ENCODE peak calls at places on chromosome 1, in ten cellular contexts. Z is WTC11; D is stimulated activated naive B cell treated with anti-CD40 and anti-IgM and Interleukin-4, amounts not matched to agents 10 μg/mL and 1 μg/mL and 100 μg/mL, for 72 hours; G is left colon; V is HEK293T; U is stimulated activated naive CD8-positive, alpha-beta T cell treated with anti-CD3 and anti-CD28 coated beads, Interleukin-15, amount 100 ng/mL, for 72 hours; T is stimulated activated CD8-positive, alpha-beta memory T cell treated with anti-CD3 and anti-CD28 coated beads, Interleukin-2, amount 100 ng/mL, for 1 hour; S is DMS 273 treated with DMSO at 0.1 percent for 48 hours; W is AG04449; N is HTR-8/SVneo. P is an unnamed sample.

GRCh38 chr1:47432071-47433036 is 5.5 kb upstream of the FOXD2 start:
- DNase-seq in Z (peak; percentile 90), D (no peak), G (peak; percentile 80), V (peak; percentile 78), U (peak; percentile 57), T (no peak), S (no peak), W (no peak), N (no peak), P (no peak)

GRCh38 chr1:87428351-87428750 is 99.7 kb downstream of the LMO4 start:
- DNase-seq in Z (no peak), D (no peak), G (no peak), V (no peak), U (no peak), T (no peak), S (no peak), W (no peak), N (no peak), P (no peak)

GRCh38 chr1:10387611-10388386 is 11.1 kb upstream of the PGD start:
- DNase-seq in Z (no peak), D (peak; percentile 6), G (no peak), V (no peak), U (no peak), T (no peak), S (peak; percentile 27), W (peak; percentile 65), N (no peak), P (no peak)

GRCh38 chr1:201422026-201422425 is 496 bp upstream of the TNNI1 start:
- DNase-seq in Z (no peak), D (no peak), G (no peak), V (no peak), U (no peak), T (no peak), S (no peak), W (no peak), N (no peak), P (no peak)

GRCh38 chr1:200674838-200675587 is 5.3 kb upstream of the DDX59 start:
- DNase-seq in Z (no peak), D (no peak), G (no peak), V (no peak), U (no peak), T (no peak), S (no peak), W (no peak), N (no peak), P (no peak)

GRCh38 chr1:39173119-39173994 is 31.1 kb upstream of the MACF1 start:
- DNase-seq in Z (no peak), D (no peak), G (no peak), V (no peak), U (no peak), T (no peak), S (no peak), W (no peak), N (no peak), P (no peak)

GRCh38 chr1:201889092-201889968 is 632 bp downstream of the SHISA4 start:
- DNase-seq in Z (no peak), D (no peak), G (no peak), V (no peak), U (no peak), T (no peak), S (no peak), W (no peak), N (no peak), P (no peak)

GRCh38 chr1:51192213-51192843 is 43.7 kb upstream of the RNF11 start:
- DNase-seq in Z (peak; percentile 63), D (peak; percentile 8), G (peak; percentile 44), V (peak; percentile 52), U (peak; percentile 39), T (peak; percentile 5), S (peak; percentile 4), W (peak; percentile 28), N (peak; percentile 44), P (no peak)

GRCh38 chr1:53400761-53401379 is 58.3 kb upstream of the DMRTB1 start:
- DNase-seq in Z (no peak), D (no peak), G (no peak), V (no peak), U (no peak), T (no peak), S (no peak), W (no peak), N (no peak), P (no peak)